ENCODE peak calls at places on chromosomes 11 and 22, in six cellular contexts. One of them, this sample, is unnamed.

GRCh38 chr22:41524809-41525449 is 19.3 kb downstream of the POLR3H start:
- DNase-seq in retina: no peak
- DNase-seq in NCI-H1436: no peak
- DNase-seq in stimulated activated naive CD4-positive, alpha-beta T cell: peak
- DNase-seq in stimulated activated naive CD8-positive, alpha-beta T cell treated with anti-CD3 and anti-CD28 coated beads, Interleukin-15, Interleukin-2, amounts not matched to agents 100 U/mL and 50 U/mL, for 24 hours: peak
- DNase-seq in stimulated activated CD8-positive, alpha-beta memory T cell treated with anti-CD3 and anti-CD28 coated beads, Interleukin-15, amount 100 ng/mL, for 1 hour: peak
- DNase-seq in this sample: no peak

GRCh38 chr11:73585834-73586575 is 11.9 kb downstream of the FAM168A start:
- DNase-seq in stimulated activated naive CD4-positive, alpha-beta T cell: no peak
- DNase-seq in stimulated activated naive CD8-positive, alpha-beta T cell treated with anti-CD3 and anti-CD28 coated beads, Interleukin-15, Interleukin-2, amounts not matched to agents 100 U/mL and 50 U/mL, for 24 hours: no peak
- DNase-seq in NCI-H1436: no peak
- DNase-seq in stimulated activated CD8-positive, alpha-beta memory T cell treated with anti-CD3 and anti-CD28 coated beads, Interleukin-15, amount 100 ng/mL, for 1 hour: no peak
- DNase-seq in retina: no peak
- DNase-seq in this sample: no peak

GRCh38 chr11:9726313-9727022 is 62.6 kb downstream of the SWAP70 start:
- DNase-seq in stimulated activated naive CD8-positive, alpha-beta T cell treated with anti-CD3 and anti-CD28 coated beads, Interleukin-15, Interleukin-2, amounts not matched to agents 100 U/mL and 50 U/mL, for 24 hours: no peak
- DNase-seq in stimulated activated naive CD4-positive, alpha-beta T cell: no peak
- DNase-seq in retina: no peak
- DNase-seq in stimulated activated CD8-positive, alpha-beta memory T cell treated with anti-CD3 and anti-CD28 coated beads, Interleukin-15, amount 100 ng/mL, for 1 hour: no peak
- DNase-seq in NCI-H1436: no peak
- DNase-seq in this sample: no peak

GRCh38 chr22:39278040-39278439 is 33.3 kb upstream of the PDGFB start:
- DNase-seq in stimulated activated CD8-positive, alpha-beta memory T cell treated with anti-CD3 and anti-CD28 coated beads, Interleukin-15, amount 100 ng/mL, for 1 hour: no peak
- DNase-seq in NCI-H1436: no peak
- DNase-seq in stimulated activated naive CD4-positive, alpha-beta T cell: no peak
- DNase-seq in retina: no peak
- DNase-seq in stimulated activated naive CD8-positive, alpha-beta T cell treated with anti-CD3 and anti-CD28 coated beads, Interleukin-15, Interleukin-2, amounts not matched to agents 100 U/mL and 50 U/mL, for 24 hours: no peak
- DNase-seq in this sample: no peak

GRCh38 chr11:203945-204586 is 3.1 kb downstream of the BET1L start:
- DNase-seq in stimulated activated CD8-positive, alpha-beta memory T cell treated with anti-CD3 and anti-CD28 coated beads, Interleukin-15, amount 100 ng/mL, for 1 hour: no peak
- DNase-seq in stimulated activated naive CD8-positive, alpha-beta T cell treated with anti-CD3 and anti-CD28 coated beads, Interleukin-15, Interleukin-2, amounts not matched to agents 100 U/mL and 50 U/mL, for 24 hours: no peak
- DNase-seq in NCI-H1436: no peak
- DNase-seq in stimulated activated naive CD4-positive, alpha-beta T cell: no peak
- DNase-seq in retina: no peak
- DNase-seq in this sample: no peak

GRCh38 chr11:93630037-93630436 is 31.4 kb upstream of the CEP295 start:
- DNase-seq in retina: no peak
- DNase-seq in stimulated activated naive CD8-positive, alpha-beta T cell treated with anti-CD3 and anti-CD28 coated beads, Interleukin-15, Interleukin-2, amounts not matched to agents 100 U/mL and 50 U/mL, for 24 hours: no peak
- DNase-seq in stimulated activated CD8-positive, alpha-beta memory T cell treated with anti-CD3 and anti-CD28 coated beads, Interleukin-15, amount 100 ng/mL, for 1 hour: no peak
- DNase-seq in NCI-H1436: no peak
- DNase-seq in stimulated activated naive CD4-positive, alpha-beta T cell: no peak
- DNase-seq in this sample: no peak

GRCh38 chr11:128530119-128531091 is 57.0 kb downstream of the ETS1 start:
- DNase-seq in stimulated activated CD8-positive, alpha-beta memory T cell treated with anti-CD3 and anti-CD28 coated beads, Interleukin-15, amount 100 ng/mL, for 1 hour: no peak
- DNase-seq in stimulated activated naive CD8-positive, alpha-beta T cell treated with anti-CD3 and anti-CD28 coated beads, Interleukin-15, Interleukin-2, amounts not matched to agents 100 U/mL and 50 U/mL, for 24 hours: no peak
- DNase-seq in NCI-H1436: no peak
- DNase-seq in stimulated activated naive CD4-positive, alpha-beta T cell: no peak
- DNase-seq in retina: no peak
- DNase-seq in this sample: no peak

GRCh38 chr22:29011200-29011867 is 50.3 kb downstream of the C22orf31 start:
- DNase-seq in NCI-H1436: no peak
- DNase-seq in retina: no peak
- DNase-seq in stimulated activated naive CD8-positive, alpha-beta T cell treated with anti-CD3 and anti-CD28 coated beads, Interleukin-15, Interleukin-2, amounts not matched to agents 100 U/mL and 50 U/mL, for 24 hours: no peak
- DNase-seq in stimulated activated CD8-positive, alpha-beta memory T cell treated with anti-CD3 and anti-CD28 coated beads, Interleukin-15, amount 100 ng/mL, for 1 hour: no peak
- DNase-seq in stimulated activated naive CD4-positive, alpha-beta T cell: no peak
- DNase-seq in this sample: no peak

GRCh38 chr22:24230911-24231656 is 13.8 kb downstream of the GGT5 start:
- DNase-seq in stimulated activated naive CD8-positive, alpha-beta T cell treated with anti-CD3 and anti-CD28 coated beads, Interleukin-15, Interleukin-2, amounts not matched to agents 100 U/mL and 50 U/mL, for 24 hours: peak
- DNase-seq in NCI-H1436: peak
- DNase-seq in retina: no peak
- DNase-seq in stimulated activated naive CD4-positive, alpha-beta T cell: peak
- DNase-seq in stimulated activated CD8-positive, alpha-beta memory T cell treated with anti-CD3 and anti-CD28 coated beads, Interleukin-15, amount 100 ng/mL, for 1 hour: peak
- DNase-seq in this sample: peak

GRCh38 chr22:35537252-35537651 is 3.4 kb upstream of the RASD2 start:
- DNase-seq in stimulated activated naive CD4-positive, alpha-beta T cell: no peak
- DNase-seq in NCI-H1436: no peak
- DNase-seq in retina: no peak
- DNase-seq in stimulated activated naive CD8-positive, alpha-beta T cell treated with anti-CD3 and anti-CD28 coated beads, Interleukin-15, Interleukin-2, amounts not matched to agents 100 U/mL and 50 U/mL, for 24 hours: no peak
- DNase-seq in stimulated activated CD8-positive, alpha-beta memory T cell treated with anti-CD3 and anti-CD28 coated beads, Interleukin-15, amount 100 ng/mL, for 1 hour: no peak
- DNase-seq in this sample: no peak

GRCh38 chr22:46125816-46126770 is 24.2 kb upstream of the PPARA start:
- DNase-seq in NCI-H1436: no peak
- DNase-seq in stimulated activated CD8-positive, alpha-beta memory T cell treated with anti-CD3 and anti-CD28 coated beads, Interleukin-15, amount 100 ng/mL, for 1 hour: no peak
- DNase-seq in stimulated activated naive CD8-positive, alpha-beta T cell treated with anti-CD3 and anti-CD28 coated beads, Interleukin-15, Interleukin-2, amounts not matched to agents 100 U/mL and 50 U/mL, for 24 hours: no peak
- DNase-seq in retina: no peak
- DNase-seq in stimulated activated naive CD4-positive, alpha-beta T cell: no peak
- DNase-seq in this sample: no peak

GRCh38 chr11:69744435-69744834 is 30.7 kb downstream of the FGF4 start:
- DNase-seq in retina: peak
- DNase-seq in stimulated activated naive CD8-positive, alpha-beta T cell treated with anti-CD3 and anti-CD28 coated beads, Interleukin-15, Interleukin-2, amounts not matched to agents 100 U/mL and 50 U/mL, for 24 hours: no peak
- DNase-seq in stimulated activated naive CD4-positive, alpha-beta T cell: no peak
- DNase-seq in stimulated activated CD8-positive, alpha-beta memory T cell treated with anti-CD3 and anti-CD28 coated beads, Interleukin-15, amount 100 ng/mL, for 1 hour: no peak
- DNase-seq in NCI-H1436: no peak
- DNase-seq in this sample: no peak

GRCh38 chr22:28395920-28396447 is 283.7 kb downstream of the TTC28 start:
- DNase-seq in NCI-H1436: no peak
- DNase-seq in stimulated activated CD8-positive, alpha-beta memory T cell treated with anti-CD3 and anti-CD28 coated beads, Interleukin-15, amount 100 ng/mL, for 1 hour: no peak
- DNase-seq in retina: no peak
- DNase-seq in stimulated activated naive CD8-positive, alpha-beta T cell treated with anti-CD3 and anti-CD28 coated beads, Interleukin-15, Interleukin-2, amounts not matched to agents 100 U/mL and 50 U/mL, for 24 hours: no peak
- DNase-seq in stimulated activated naive CD4-positive, alpha-beta T cell: no peak
- DNase-seq in this sample: no peak

GRCh38 chr22:21038405-21038804 is 6.0 kb upstream of the SLC7A4 start:
- DNase-seq in stimulated activated naive CD8-positive, alpha-beta T cell treated with anti-CD3 and anti-CD28 coated beads, Interleukin-15, Interleukin-2, amounts not matched to agents 100 U/mL and 50 U/mL, for 24 hours: no peak
- DNase-seq in NCI-H1436: no peak
- DNase-seq in retina: no peak
- DNase-seq in stimulated activated naive CD4-positive, alpha-beta T cell: no peak
- DNase-seq in stimulated activated CD8-positive, alpha-beta memory T cell treated with anti-CD3 and anti-CD28 coated beads, Interleukin-15, amount 100 ng/mL, for 1 hour: no peak
- DNase-seq in this sample: no peak

GRCh38 chr22:47291565-47292495 is 529.4 kb downstream of the TBC1D22A start:
- DNase-seq in stimulated activated naive CD4-positive, alpha-beta T cell: no peak
- DNase-seq in retina: no peak
- DNase-seq in NCI-H1436: no peak
- DNase-seq in stimulated activated CD8-positive, alpha-beta memory T cell treated with anti-CD3 and anti-CD28 coated beads, Interleukin-15, amount 100 ng/mL, for 1 hour: no peak
- DNase-seq in stimulated activated naive CD8-positive, alpha-beta T cell treated with anti-CD3 and anti-CD28 coated beads, Interleukin-15, Interleukin-2, amounts not matched to agents 100 U/mL and 50 U/mL, for 24 hours: no peak
- DNase-seq in this sample: no peak

GRCh38 chr22:44394246-44395115 is 81.7 kb upstream of the SHISAL1 start:
- DNase-seq in NCI-H1436: no peak
- DNase-seq in stimulated activated naive CD8-positive, alpha-beta T cell treated with anti-CD3 and anti-CD28 coated beads, Interleukin-15, Interleukin-2, amounts not matched to agents 100 U/mL and 50 U/mL, for 24 hours: no peak
- DNase-seq in retina: peak
- DNase-seq in stimulated activated naive CD4-positive, alpha-beta T cell: no peak
- DNase-seq in stimulated activated CD8-positive, alpha-beta memory T cell treated with anti-CD3 and anti-CD28 coated beads, Interleukin-15, amount 100 ng/mL, for 1 hour: no peak
- DNase-seq in this sample: no peak

GRCh38 chr11:35138949-35139881 is at the start of gene CD44:
- DNase-seq in stimulated activated naive CD8-positive, alpha-beta T cell treated with anti-CD3 and anti-CD28 coated beads, Interleukin-15, Interleukin-2, amounts not matched to agents 100 U/mL and 50 U/mL, for 24 hours: peak
- DNase-seq in stimulated activated naive CD4-positive, alpha-beta T cell: peak
- DNase-seq in NCI-H1436: no peak
- DNase-seq in retina: peak
- DNase-seq in stimulated activated CD8-positive, alpha-beta memory T cell treated with anti-CD3 and anti-CD28 coated beads, Interleukin-15, amount 100 ng/mL, for 1 hour: peak
- DNase-seq in this sample: peak

GRCh38 chr11:65859134-65859811 is 960 bp upstream of the MUS81 start:
- DNase-seq in retina: peak
- DNase-seq in stimulated activated CD8-positive, alpha-beta memory T cell treated with anti-CD3 and anti-CD28 coated beads, Interleukin-15, amount 100 ng/mL, for 1 hour: peak
- DNase-seq in NCI-H1436: peak
- DNase-seq in stimulated activated naive CD8-positive, alpha-beta T cell treated with anti-CD3 and anti-CD28 coated beads, Interleukin-15, Interleukin-2, amounts not matched to agents 100 U/mL and 50 U/mL, for 24 hours: peak
- DNase-seq in stimulated activated naive CD4-positive, alpha-beta T cell: peak
- DNase-seq in this sample: peak

GRCh38 chr11:70547821-70548670 is 149.7 kb downstream of the CTTN start:
- DNase-seq in stimulated activated naive CD8-positive, alpha-beta T cell treated with anti-CD3 and anti-CD28 coated beads, Interleukin-15, Interleukin-2, amounts not matched to agents 100 U/mL and 50 U/mL, for 24 hours: no peak
- DNase-seq in stimulated activated naive CD4-positive, alpha-beta T cell: no peak
- DNase-seq in stimulated activated CD8-positive, alpha-beta memory T cell treated with anti-CD3 and anti-CD28 coated beads, Interleukin-15, amount 100 ng/mL, for 1 hour: no peak
- DNase-seq in retina: no peak
- DNase-seq in NCI-H1436: peak
- DNase-seq in this sample: no peak

GRCh38 chr11:118241191-118242098 is 10.7 kb downstream of the MPZL3 start:
- DNase-seq in NCI-H1436: no peak
- DNase-seq in retina: no peak
- DNase-seq in stimulated activated naive CD4-positive, alpha-beta T cell: no peak
- DNase-seq in stimulated activated CD8-positive, alpha-beta memory T cell treated with anti-CD3 and anti-CD28 coated beads, Interleukin-15, amount 100 ng/mL, for 1 hour: peak
- DNase-seq in stimulated activated naive CD8-positive, alpha-beta T cell treated with anti-CD3 and anti-CD28 coated beads, Interleukin-15, Interleukin-2, amounts not matched to agents 100 U/mL and 50 U/mL, for 24 hours: peak
- DNase-seq in this sample: no peak

GRCh38 chr11:101428918-101429317 is 154.9 kb downstream of the TRPC6 start:
- DNase-seq in NCI-H1436: no peak
- DNase-seq in retina: no peak
- DNase-seq in stimulated activated naive CD8-positive, alpha-beta T cell treated with anti-CD3 and anti-CD28 coated beads, Interleukin-15, Interleukin-2, amounts not matched to agents 100 U/mL and 50 U/mL, for 24 hours: no peak
- DNase-seq in stimulated activated CD8-positive, alpha-beta memory T cell treated with anti-CD3 and anti-CD28 coated beads, Interleukin-15, amount 100 ng/mL, for 1 hour: no peak
- DNase-seq in stimulated activated naive CD4-positive, alpha-beta T cell: no peak
- DNase-seq in this sample: no peak

GRCh38 chr11:69280994-69281393 is 13.0 kb upstream of the MYEOV start:
- DNase-seq in NCI-H1436: no peak
- DNase-seq in stimulated activated CD8-positive, alpha-beta memory T cell treated with anti-CD3 and anti-CD28 coated beads, Interleukin-15, amount 100 ng/mL, for 1 hour: no peak
- DNase-seq in stimulated activated naive CD8-positive, alpha-beta T cell treated with anti-CD3 and anti-CD28 coated beads, Interleukin-15, Interleukin-2, amounts not matched to agents 100 U/mL and 50 U/mL, for 24 hours: no peak
- DNase-seq in retina: no peak
- DNase-seq in stimulated activated naive CD4-positive, alpha-beta T cell: no peak
- DNase-seq in this sample: no peak

GRCh38 chr22:43228863-43229262 is 41.9 kb upstream of the TTLL12 start:
- DNase-seq in stimulated activated naive CD4-positive, alpha-beta T cell: no peak
- DNase-seq in stimulated activated CD8-positive, alpha-beta memory T cell treated with anti-CD3 and anti-CD28 coated beads, Interleukin-15, amount 100 ng/mL, for 1 hour: no peak
- DNase-seq in retina: no peak
- DNase-seq in stimulated activated naive CD8-positive, alpha-beta T cell treated with anti-CD3 and anti-CD28 coated beads, Interleukin-15, Interleukin-2, amounts not matched to agents 100 U/mL and 50 U/mL, for 24 hours: no peak
- DNase-seq in NCI-H1436: no peak
- DNase-seq in this sample: no peak

GRCh38 chr22:26416670-26417270 is 12.3 kb upstream of the ASPHD2 start:
- DNase-seq in NCI-H1436: no peak
- DNase-seq in retina: no peak
- DNase-seq in stimulated activated CD8-positive, alpha-beta memory T cell treated with anti-CD3 and anti-CD28 coated beads, Interleukin-15, amount 100 ng/mL, for 1 hour: no peak
- DNase-seq in stimulated activated naive CD4-positive, alpha-beta T cell: no peak
- DNase-seq in stimulated activated naive CD8-positive, alpha-beta T cell treated with anti-CD3 and anti-CD28 coated beads, Interleukin-15, Interleukin-2, amounts not matched to agents 100 U/mL and 50 U/mL, for 24 hours: no peak
- DNase-seq in this sample: no peak

GRCh38 chr11:133136376-133136775 is 395.9 kb downstream of the OPCML start:
- DNase-seq in stimulated activated naive CD8-positive, alpha-beta T cell treated with anti-CD3 and anti-CD28 coated beads, Interleukin-15, Interleukin-2, amounts not matched to agents 100 U/mL and 50 U/mL, for 24 hours: no peak
- DNase-seq in retina: no peak
- DNase-seq in stimulated activated CD8-positive, alpha-beta memory T cell treated with anti-CD3 and anti-CD28 coated beads, Interleukin-15, amount 100 ng/mL, for 1 hour: no peak
- DNase-seq in stimulated activated naive CD4-positive, alpha-beta T cell: no peak
- DNase-seq in NCI-H1436: no peak
- DNase-seq in this sample: no peak

GRCh38 chr22:35154937-35155387 is 89.0 kb downstream of the ISX start:
- DNase-seq in NCI-H1436: peak
- DNase-seq in stimulated activated naive CD4-positive, alpha-beta T cell: no peak
- DNase-seq in retina: peak
- DNase-seq in stimulated activated naive CD8-positive, alpha-beta T cell treated with anti-CD3 and anti-CD28 coated beads, Interleukin-15, Interleukin-2, amounts not matched to agents 100 U/mL and 50 U/mL, for 24 hours: peak
- DNase-seq in stimulated activated CD8-positive, alpha-beta memory T cell treated with anti-CD3 and anti-CD28 coated beads, Interleukin-15, amount 100 ng/mL, for 1 hour: no peak
- DNase-seq in this sample: peak

GRCh38 chr11:122727101-122727929 is 71.8 kb downstream of the UBASH3B start:
- DNase-seq in stimulated activated naive CD4-positive, alpha-beta T cell: peak
- DNase-seq in stimulated activated naive CD8-positive, alpha-beta T cell treated with anti-CD3 and anti-CD28 coated beads, Interleukin-15, Interleukin-2, amounts not matched to agents 100 U/mL and 50 U/mL, for 24 hours: peak
- DNase-seq in NCI-H1436: no peak
- DNase-seq in retina: peak
- DNase-seq in stimulated activated CD8-positive, alpha-beta memory T cell treated with anti-CD3 and anti-CD28 coated beads, Interleukin-15, amount 100 ng/mL, for 1 hour: no peak
- DNase-seq in this sample: no peak

GRCh38 chr11:123063396-123064267 is 1.7 kb upstream of the HSPA8 start:
- DNase-seq in stimulated activated CD8-positive, alpha-beta memory T cell treated with anti-CD3 and anti-CD28 coated beads, Interleukin-15, amount 100 ng/mL, for 1 hour: no peak
- DNase-seq in stimulated activated naive CD4-positive, alpha-beta T cell: peak
- DNase-seq in NCI-H1436: no peak
- DNase-seq in stimulated activated naive CD8-positive, alpha-beta T cell treated with anti-CD3 and anti-CD28 coated beads, Interleukin-15, Interleukin-2, amounts not matched to agents 100 U/mL and 50 U/mL, for 24 hours: peak
- DNase-seq in retina: peak
- DNase-seq in this sample: peak

GRCh38 chr11:93000511-93001476 is 31.3 kb downstream of the MTNR1B start:
- DNase-seq in stimulated activated naive CD8-positive, alpha-beta T cell treated with anti-CD3 and anti-CD28 coated beads, Interleukin-15, Interleukin-2, amounts not matched to agents 100 U/mL and 50 U/mL, for 24 hours: no peak
- DNase-seq in retina: no peak
- DNase-seq in stimulated activated CD8-positive, alpha-beta memory T cell treated with anti-CD3 and anti-CD28 coated beads, Interleukin-15, amount 100 ng/mL, for 1 hour: no peak
- DNase-seq in NCI-H1436: no peak
- DNase-seq in stimulated activated naive CD4-positive, alpha-beta T cell: no peak
- DNase-seq in this sample: no peak

This sample was measured in memory B cell.